ENCODE peak calls at places on chromosomes 6 and 20, in four cellular contexts. One of them, this sample, is unnamed.

GRCh38 chr6:6901205-6901719 is 206.5 kb upstream of the RREB1 start:
- DNase-seq in pancreas: no peak
- DNase-seq in Right ventricle myocardium superior: no peak
- DNase-seq in RWPE1: no peak
- DNase-seq in this sample: no peak

GRCh38 chr6:21402368-21402767 is 191.2 kb upstream of the SOX4 start:
- DNase-seq in RWPE1: no peak
- DNase-seq in Right ventricle myocardium superior: no peak
- DNase-seq in pancreas: no peak
- DNase-seq in this sample: no peak

GRCh38 chr20:51258582-51259175 is 235.8 kb upstream of the KCNG1 start:
- DNase-seq in Right ventricle myocardium superior: no peak
- DNase-seq in RWPE1: peak
- DNase-seq in pancreas: no peak
- DNase-seq in this sample: no peak

GRCh38 chr20:29689411-29690225 is 1567.8 kb upstream of the DEFB115 start:
- DNase-seq in pancreas: no peak
- DNase-seq in RWPE1: no peak
- DNase-seq in Right ventricle myocardium superior: peak
- DNase-seq in this sample: no peak

GRCh38 chr6:170037541-170038250 is 253.2 kb downstream of the DLL1 start:
- DNase-seq in pancreas: no peak
- DNase-seq in RWPE1: no peak
- DNase-seq in Right ventricle myocardium superior: peak
- DNase-seq in this sample: no peak

GRCh38 chr6:117906905-117907599 is at the start of gene SLC35F1:
- DNase-seq in pancreas: peak
- DNase-seq in Right ventricle myocardium superior: peak
- DNase-seq in RWPE1: peak
- DNase-seq in this sample: peak

GRCh38 chr6:9848094-9848493 is 566.8 kb downstream of the TFAP2A start:
- DNase-seq in Right ventricle myocardium superior: no peak
- DNase-seq in pancreas: no peak
- DNase-seq in RWPE1: peak
- DNase-seq in this sample: no peak

GRCh38 chr6:45677381-45677992 is 299.8 kb upstream of the SUPT3H start:
- DNase-seq in RWPE1: no peak
- DNase-seq in Right ventricle myocardium superior: peak
- DNase-seq in pancreas: no peak
- DNase-seq in this sample: no peak

GRCh38 chr6:33934726-33935270 is 131.0 kb upstream of the MLN start:
- DNase-seq in pancreas: no peak
- DNase-seq in RWPE1: no peak
- DNase-seq in Right ventricle myocardium superior: no peak
- DNase-seq in this sample: peak

GRCh38 chr6:27168586-27169443 is 78.7 kb upstream of the PRSS16 start:
- DNase-seq in RWPE1: no peak
- DNase-seq in Right ventricle myocardium superior: no peak
- DNase-seq in pancreas: no peak
- DNase-seq in this sample: no peak